ENCODE peak calls at places on chromosomes 13 and 19, in five cellular contexts. P is left ventricle myocardium inferior, V is left lung, I is GM23248, D is upper lobe of left lung. K is an unnamed sample. For H3K4me1, the result is how much of the 10 kb centered on the place peaks cover.

GRCh38 chr19:49145485-49146407 is 9.4 kb downstream of the HRC start:
- DNase-seq in P (peak), V (peak), I (peak), D (peak), K (peak)

GRCh38 chr19:29936409-29936808 is 5.6 kb upstream of the URI1 start:
- DNase-seq in P (no peak), V (no peak), I (no peak), D (no peak), K (no peak)

GRCh38 chr13:82480415-82480814 is 1401.9 kb downstream of the SLITRK1 start:
- DNase-seq in P (no peak), V (no peak), I (peak), D (no peak), K (no peak)

GRCh38 chr19:56162258-56162657 is 13.6 kb upstream of the GALP start:
- DNase-seq in P (no peak), V (no peak), I (no peak), D (no peak), K (no peak)

GRCh38 chr19:56668676-56669075 is 2.9 kb downstream of the ZNF835 start:
- DNase-seq in P (no peak), V (no peak), I (no peak), D (no peak), K (no peak)

GRCh38 chr19:47660435-47660832 is 51.5 kb downstream of the BICRA start:
- DNase-seq in P (no peak), V (no peak), I (no peak), D (no peak), K (no peak)

GRCh38 chr19:40803170-40803856 is 4.3 kb downstream of the EGLN2 start:
- DNase-seq in P (no peak), V (no peak), I (no peak), D (no peak), K (no peak)

GRCh38 chr13:49042476-49042875 is 66.8 kb downstream of the FNDC3A start:
- DNase-seq in P (no peak), V (no peak), I (peak), D (no peak), K (no peak)

GRCh38 chr13:60163525-60164471 is at the start of gene DIAPH3:
- DNase-seq in P (peak), V (peak), I (peak), D (peak), K (peak)

GRCh38 chr19:42115705-42116104 is 16.5 kb downstream of the POU2F2 start:
- DNase-seq in P (no peak), V (no peak), I (no peak), D (no peak), K (no peak)

GRCh38 chr19:32450217-32450616 is 44.6 kb downstream of the DPY19L3 start:
- DNase-seq in P (no peak), V (no peak), I (no peak), D (no peak), K (no peak)

GRCh38 chr13:94481966-94482365 is 2.5 kb upstream of the DCT start:
- DNase-seq in P (peak), V (peak), I (peak), D (no peak), K (no peak)

GRCh38 chr19:1650627-1651009 is 1.8 kb downstream of the TCF3 start:
- DNase-seq in P (no peak), V (no peak), I (peak), D (no peak), K (no peak)
- H3K4me1 ChIP-seq in P (under half), V (under half), I (under half), D (under half), K (under half)

DNA sequence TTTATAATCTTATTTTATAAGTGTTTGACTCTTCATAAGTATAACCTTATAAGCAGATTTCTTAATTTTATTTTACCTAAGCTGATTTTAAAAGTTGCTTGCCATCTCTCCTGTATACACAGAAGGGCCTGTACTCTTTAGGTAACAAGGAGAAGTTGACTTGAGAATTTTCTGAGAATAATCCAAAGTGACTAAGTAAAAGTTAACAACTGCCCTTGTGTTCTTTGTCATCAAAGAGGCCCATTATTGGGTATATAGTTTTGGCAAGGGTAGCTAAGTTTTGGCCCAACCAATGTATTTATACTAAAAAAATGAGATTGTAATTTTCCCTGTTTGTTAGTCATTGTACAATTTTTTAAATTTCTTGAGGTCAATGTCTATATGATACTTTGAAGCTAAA is 3.2 kb downstream of the LCP1 start:
- DNase-seq in P (no peak), V (no peak), I (no peak), D (no peak), K (no peak)
- H3K4me1 ChIP-seq in P (under half), V (half or more), I (under half), D (under half), K (half or more)

GRCh38 chr13:31878495-31878894 is 139.2 kb downstream of the RXFP2 start:
- DNase-seq in P (no peak), V (no peak), I (no peak), D (no peak), K (no peak)

GRCh38 chr13:31882794-31883193 is 143.5 kb downstream of the RXFP2 start:
- DNase-seq in P (no peak), V (no peak), I (no peak), D (no peak), K (no peak)

GRCh38 chr13:31878955-31879354 is 139.6 kb downstream of the RXFP2 start:
- DNase-seq in P (no peak), V (no peak), I (no peak), D (no peak), K (no peak)

GRCh38 chr13:31880849-31881494 is 141.6 kb downstream of the RXFP2 start:
- DNase-seq in P (no peak), V (no peak), I (peak), D (no peak), K (no peak)

DNA sequence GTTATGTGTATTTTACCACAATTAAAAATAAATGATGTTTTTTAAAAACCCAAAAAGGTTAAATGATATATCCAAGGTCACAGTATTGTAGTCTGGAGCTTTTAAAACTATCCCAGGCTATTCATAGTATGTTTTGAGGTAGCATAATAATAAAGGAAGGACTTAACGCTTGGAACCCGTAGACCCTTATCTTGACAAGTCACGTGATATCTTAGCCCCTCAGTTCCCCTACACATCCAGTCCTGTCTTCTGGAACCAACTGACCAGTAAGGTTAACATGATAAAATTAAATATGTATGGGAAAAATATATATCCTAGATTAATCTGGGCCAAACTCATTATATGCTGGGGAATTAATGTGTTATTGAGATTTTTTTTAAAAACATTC is 142.2 kb downstream of the RXFP2 start:
- DNase-seq in P (no peak), V (no peak), I (no peak), D (no peak), K (no peak)
- H3K4me1 ChIP-seq in P (half or more), V (under half), I (under half), D (under half), K (under half)

GRCh38 chr13:43058318-43058674 is 34.9 kb downstream of the DNAJC15 start:
- DNase-seq in P (no peak), V (no peak), I (peak), D (no peak), K (no peak)

GRCh38 chr13:43057653-43058317 is 34.4 kb downstream of the DNAJC15 start:
- DNase-seq in P (no peak), V (no peak), I (no peak), D (no peak), K (peak)

GRCh38 chr13:43058836-43059235 is 35.5 kb downstream of the DNAJC15 start:
- DNase-seq in P (no peak), V (no peak), I (no peak), D (no peak), K (no peak)

DNA sequence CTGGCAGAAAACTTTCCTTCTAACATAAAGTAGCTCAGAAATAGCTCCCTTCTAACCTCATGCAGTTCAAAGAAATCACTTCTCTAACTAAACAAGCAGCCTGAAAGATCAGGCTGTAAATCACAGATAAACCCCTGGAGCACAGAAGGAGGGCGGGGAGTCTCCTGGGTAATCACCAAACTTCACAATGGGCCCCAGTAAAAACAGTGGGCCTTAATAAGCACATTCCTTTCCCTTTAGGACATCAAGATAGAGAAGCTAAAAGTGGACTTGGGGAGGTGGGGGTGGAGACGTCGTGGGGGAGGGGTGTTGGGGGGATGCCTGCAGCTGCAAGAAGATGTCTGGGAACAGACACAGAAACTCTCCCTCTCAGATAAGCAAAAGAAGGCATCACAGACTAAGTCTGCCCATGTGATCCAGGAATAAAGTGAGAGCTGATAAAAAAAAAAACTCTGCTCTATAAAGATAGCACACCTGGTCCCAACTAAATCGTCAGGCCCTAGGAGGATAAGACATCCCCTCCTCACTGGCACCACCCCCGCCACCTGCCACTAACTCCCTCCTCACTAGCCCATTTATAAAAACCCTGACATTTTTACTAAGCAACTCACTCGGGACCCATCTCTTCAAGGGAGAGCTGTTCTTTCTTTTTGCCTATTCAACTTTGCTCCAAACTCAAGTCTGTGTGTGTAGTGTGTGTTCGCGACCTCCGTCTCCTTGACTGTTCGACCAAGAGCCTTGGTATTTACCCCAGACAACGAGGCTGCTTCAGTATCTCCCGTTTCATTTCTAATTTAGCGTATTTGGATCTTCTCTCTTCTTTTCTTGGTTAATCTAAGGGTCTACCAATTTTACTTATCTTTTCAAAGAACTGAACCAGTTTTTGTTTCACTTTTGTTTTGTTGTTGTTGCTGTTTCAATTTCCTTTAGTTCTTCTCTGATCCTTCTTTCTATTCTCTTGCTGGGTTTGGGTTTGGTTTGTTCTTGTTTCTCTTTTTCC is 31.7 kb downstream of the DNAJC15 start:
- DNase-seq in P (no peak), V (no peak), I (peak), D (no peak), K (no peak)
- H3K4me1 ChIP-seq in P (half or more), V (under half), I (under half), D (under half), K (under half)

DNA sequence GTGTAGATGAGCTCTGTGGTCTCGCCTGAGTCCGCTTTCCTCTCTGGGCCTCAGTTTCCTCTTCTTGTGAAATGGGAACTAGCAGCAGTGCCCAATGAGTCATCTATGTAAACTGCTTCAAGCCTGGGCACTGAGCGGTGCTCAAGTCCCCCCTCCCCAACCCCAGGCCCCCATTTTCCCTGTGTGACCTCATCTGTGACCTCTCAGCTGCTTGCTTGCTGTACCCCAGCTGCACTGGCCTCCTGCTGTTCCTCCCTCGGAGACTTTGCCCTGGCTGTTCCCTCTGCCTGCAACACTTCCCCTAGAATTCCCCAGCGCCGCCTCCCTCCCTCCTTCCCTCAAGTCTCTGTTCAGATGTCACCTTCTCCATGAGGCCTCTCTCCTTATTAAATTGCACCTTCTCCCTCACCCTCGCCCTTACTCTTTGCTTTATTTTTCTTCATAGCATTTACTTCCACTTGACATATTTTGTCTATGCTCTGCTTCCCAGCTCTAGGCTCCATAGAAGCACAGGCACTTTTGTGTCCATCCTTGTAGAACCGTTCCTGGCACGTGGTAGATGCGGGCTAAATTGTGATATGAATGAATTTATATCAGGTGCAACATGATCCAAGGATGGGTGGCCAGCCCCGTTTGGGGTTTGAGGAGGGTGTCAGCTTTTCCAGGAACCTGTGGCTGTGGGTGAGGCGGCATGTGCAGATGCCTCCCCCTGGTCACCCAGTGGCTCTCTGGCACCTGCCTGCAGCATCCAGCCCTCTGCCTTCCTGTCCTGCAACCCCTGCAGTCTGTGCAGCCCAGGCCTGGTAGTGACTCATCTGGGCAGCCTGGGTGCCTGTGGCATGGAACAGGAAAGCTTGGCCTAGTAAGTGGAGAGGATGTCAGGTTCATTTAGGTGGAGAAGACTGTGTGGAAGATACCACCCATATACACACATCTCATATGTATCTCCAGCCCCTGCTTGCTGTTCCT is 26.3 kb downstream of the SIPA1L3 start:
- DNase-seq in P (peak), V (peak), I (peak), D (no peak), K (no peak)
- H3K4me1 ChIP-seq in P (under half), V (under half), I (under half), D (under half), K (under half)

GRCh38 chr19:2542341-2543069 is 66.6 kb downstream of the GADD45B start:
- DNase-seq in P (peak), V (no peak), I (no peak), D (no peak), K (no peak)
- H3K4me1 ChIP-seq in P (half or more), V (half or more), I (under half), D (half or more), K (under half)